ENCODE peak calls at places on chromosomes 4 and X, in nine cellular contexts. H, C, Q, F, N, X, G, D and P are unnamed samples.

GRCh38 chrX:118974908-118975671 is 672 bp downstream of the LONRF3 start:
- DNase-seq in N (no peak), X (peak; percentile 26), Q (peak; percentile 71), G (peak; percentile 76), C (no peak), F (no peak), D (peak; percentile 32), H (peak; percentile 37), P (peak; percentile 46)

GRCh38 chr4:6834867-6835266 is 52.3 kb downstream of the KIAA0232 start:
- DNase-seq in X (no peak), D (no peak), N (no peak), H (no peak), F (no peak), C (no peak), Q (no peak), G (no peak), P (no peak)

GRCh38 chr4:93829531-93830089 is 1.1 kb downstream of the ATOH1 start:
- DNase-seq in X (no peak), Q (no peak), G (no peak), F (no peak), H (no peak), D (no peak), N (no peak), C (no peak), P (no peak)

GRCh38 chr4:25451676-25452075 is 74.6 kb downstream of the ANAPC4 start:
- DNase-seq in X (no peak), C (no peak), H (no peak), Q (no peak), G (no peak), F (no peak), N (no peak), D (no peak), P (no peak)

GRCh38 chrX:71147496-71148277 is 3.0 kb downstream of the NLGN3 start:
- DNase-seq in X (no peak), C (no peak), Q (no peak), D (no peak), F (no peak), G (no peak), H (no peak), N (no peak), P (no peak)

GRCh38 chr4:102430511-102430910 is 70.6 kb upstream of the NFKB1 start:
- DNase-seq in Q (no peak), G (no peak), H (peak; percentile 11), D (no peak), C (no peak), F (no peak), N (no peak), X (no peak), P (no peak)

GRCh38 chrX:39734174-39734776 is 363.5 kb downstream of the BCOR start:
- DNase-seq in C (no peak), D (no peak), F (no peak), H (no peak), N (no peak), G (no peak), Q (no peak), X (peak; percentile 14), P (no peak)

GRCh38 chrX:121146059-121146628 is 98.7 kb downstream of the GLUD2 start:
- DNase-seq in G (no peak), F (no peak), C (no peak), N (no peak), X (no peak), Q (no peak), H (no peak), D (no peak), P (no peak)

GRCh38 chr4:177356191-177356590 is 46.5 kb downstream of the NEIL3 start:
- DNase-seq in F (no peak), C (no peak), Q (no peak), D (no peak), N (no peak), X (no peak), G (no peak), H (peak; percentile 13), P (no peak)

GRCh38 chr4:107210450-107211239 is 174.5 kb upstream of the DKK2 start:
- DNase-seq in Q (no peak), H (no peak), F (no peak), X (no peak), N (no peak), C (no peak), D (no peak), G (no peak), P (no peak)

GRCh38 chrX:18288716-18289115 is 65.8 kb downstream of the SCML2 start:
- DNase-seq in Q (no peak), N (no peak), F (no peak), H (no peak), X (no peak), G (no peak), C (no peak), D (no peak), P (no peak)